ENCODE peak calls at places on chromosomes 12 and 14, in four cellular contexts. One of them, this sample, is unnamed.

GRCh38 chr12:13573698-13574321 is 377.3 kb downstream of the EMP1 start:
- DNase-seq in heart left ventricle: no peak
- DNase-seq in tibial nerve: no peak
- DNase-seq in IMR-90: peak
- DNase-seq in this sample: peak

GRCh38 chr12:40405419-40405818 is 180.6 kb downstream of the LRRK2 start:
- DNase-seq in heart left ventricle: no peak
- DNase-seq in tibial nerve: no peak
- DNase-seq in IMR-90: no peak
- DNase-seq in this sample: no peak

GRCh38 chr12:119620490-119620889 is 26.9 kb downstream of the TMEM233 start:
- DNase-seq in heart left ventricle: no peak
- DNase-seq in tibial nerve: no peak
- DNase-seq in IMR-90: no peak
- DNase-seq in this sample: no peak

GRCh38 chr12:32446306-32447119 is 47.2 kb downstream of the FGD4 start:
- DNase-seq in heart left ventricle: no peak
- DNase-seq in tibial nerve: no peak
- DNase-seq in IMR-90: no peak
- DNase-seq in this sample: no peak

GRCh38 chr12:49347307-49348237 is 884 bp downstream of the DNAJC22 start:
- DNase-seq in heart left ventricle: peak
- DNase-seq in tibial nerve: no peak
- DNase-seq in IMR-90: peak
- DNase-seq in this sample: peak

GRCh38 chr14:55103005-55103640 is 25.9 kb upstream of the LGALS3 start:
- DNase-seq in heart left ventricle: peak
- DNase-seq in tibial nerve: peak
- DNase-seq in IMR-90: peak
- DNase-seq in this sample: peak

GRCh38 chr14:67515386-67516079 is 17.6 kb upstream of the PLEKHH1 start:
- DNase-seq in heart left ventricle: no peak
- DNase-seq in tibial nerve: no peak
- DNase-seq in IMR-90: no peak
- DNase-seq in this sample: peak

GRCh38 chr12:109131522-109132050 is 15.2 kb downstream of the ACACB start:
- DNase-seq in heart left ventricle: peak
- DNase-seq in tibial nerve: no peak
- DNase-seq in IMR-90: no peak
- DNase-seq in this sample: no peak

GRCh38 chr12:68495666-68496065 is 115.0 kb upstream of the RAP1B start:
- DNase-seq in heart left ventricle: no peak
- DNase-seq in tibial nerve: no peak
- DNase-seq in IMR-90: peak
- DNase-seq in this sample: no peak

GRCh38 chr12:23049180-23049579 is 424.2 kb downstream of the ETNK1 start:
- DNase-seq in heart left ventricle: no peak
- DNase-seq in tibial nerve: no peak
- DNase-seq in IMR-90: peak
- DNase-seq in this sample: no peak

GRCh38 chr12:62834971-62835547 is 99.9 kb downstream of the PPM1H start:
- DNase-seq in heart left ventricle: no peak
- DNase-seq in tibial nerve: no peak
- DNase-seq in IMR-90: peak
- DNase-seq in this sample: no peak

GRCh38 chr12:1644523-1645438 is 15.8 kb downstream of the WNT5B start:
- DNase-seq in heart left ventricle: peak
- DNase-seq in tibial nerve: peak
- DNase-seq in IMR-90: peak
- DNase-seq in this sample: no peak

GRCh38 chr12:47216150-47216677 is 136.5 kb upstream of the AMIGO2 start:
- DNase-seq in heart left ventricle: peak
- DNase-seq in tibial nerve: no peak
- DNase-seq in IMR-90: no peak
- DNase-seq in this sample: no peak

GRCh38 chr14:64232944-64233343 is 61.2 kb downstream of the ESR2 start:
- DNase-seq in heart left ventricle: no peak
- DNase-seq in tibial nerve: no peak
- DNase-seq in IMR-90: no peak
- DNase-seq in this sample: no peak

GRCh38 chr14:64232095-64232830 is 61.9 kb downstream of the ESR2 start:
- DNase-seq in heart left ventricle: no peak
- DNase-seq in tibial nerve: peak
- DNase-seq in IMR-90: peak
- DNase-seq in this sample: peak

GRCh38 chr14:64235652-64236640 is 58.2 kb downstream of the ESR2 start:
- DNase-seq in heart left ventricle: no peak
- DNase-seq in tibial nerve: no peak
- DNase-seq in IMR-90: no peak
- DNase-seq in this sample: no peak

GRCh38 chr14:64233791-64234190 is 60.4 kb downstream of the ESR2 start:
- DNase-seq in heart left ventricle: no peak
- DNase-seq in tibial nerve: no peak
- DNase-seq in IMR-90: peak
- DNase-seq in this sample: no peak

GRCh38 chr14:64234877-64235651 is 59.1 kb downstream of the ESR2 start:
- DNase-seq in heart left ventricle: no peak
- DNase-seq in tibial nerve: no peak
- DNase-seq in IMR-90: peak
- DNase-seq in this sample: peak
- TF ChIP-seq POLR2A in heart left ventricle: no peak
- TF ChIP-seq POLR2A in tibial nerve: no peak
- TF ChIP-seq POLR2A in IMR-90: no peak
- TF ChIP-seq POLR2A in this sample: no peak

GRCh38 chr12:28568709-28569108 is 378.5 kb downstream of the CCDC91 start:
- DNase-seq in heart left ventricle: no peak
- DNase-seq in tibial nerve: no peak
- DNase-seq in IMR-90: no peak
- DNase-seq in this sample: no peak
- TF ChIP-seq POLR2A in heart left ventricle: no peak
- TF ChIP-seq POLR2A in tibial nerve: no peak
- TF ChIP-seq POLR2A in IMR-90: no peak
- TF ChIP-seq POLR2A in this sample: no peak

GRCh38 chr14:90827919-90828610 is 11.8 kb upstream of the TTC7B start:
- DNase-seq in heart left ventricle: peak
- DNase-seq in tibial nerve: peak
- DNase-seq in IMR-90: peak
- DNase-seq in this sample: peak
- TF ChIP-seq POLR2A in heart left ventricle: peak
- TF ChIP-seq POLR2A in tibial nerve: peak
- TF ChIP-seq POLR2A in IMR-90: no peak
- TF ChIP-seq POLR2A in this sample: no peak

GRCh38 chr12:56078427-56078826 is 1.5 kb upstream of the ERBB3 start:
- DNase-seq in heart left ventricle: no peak
- DNase-seq in tibial nerve: no peak
- DNase-seq in IMR-90: no peak
- DNase-seq in this sample: no peak

GRCh38 chr12:56081393-56082347 is 1.7 kb downstream of the ERBB3 start:
- DNase-seq in heart left ventricle: no peak
- DNase-seq in tibial nerve: no peak
- DNase-seq in IMR-90: no peak
- DNase-seq in this sample: no peak

GRCh38 chr12:56078931-56079728 is 835 bp upstream of the ERBB3 start:
- DNase-seq in heart left ventricle: peak
- DNase-seq in tibial nerve: peak
- DNase-seq in IMR-90: peak
- DNase-seq in this sample: peak

GRCh38 chr12:56080556-56081138 is 682 bp downstream of the ERBB3 start:
- DNase-seq in heart left ventricle: no peak
- DNase-seq in tibial nerve: no peak
- DNase-seq in IMR-90: no peak
- DNase-seq in this sample: no peak

GRCh38 chr12:56079729-56080555 is at the start of gene ERBB3:
- DNase-seq in heart left ventricle: peak
- DNase-seq in tibial nerve: peak
- DNase-seq in IMR-90: peak
- DNase-seq in this sample: peak
- TF ChIP-seq POLR2A in heart left ventricle: no peak
- TF ChIP-seq POLR2A in tibial nerve: no peak
- TF ChIP-seq POLR2A in IMR-90: no peak
- TF ChIP-seq POLR2A in this sample: no peak

GRCh38 chr14:105041841-105042765 is 21.2 kb upstream of the CDCA4 start:
- DNase-seq in heart left ventricle: no peak
- DNase-seq in tibial nerve: no peak
- DNase-seq in IMR-90: no peak
- DNase-seq in this sample: no peak
- TF ChIP-seq POLR2A in heart left ventricle: no peak
- TF ChIP-seq POLR2A in tibial nerve: no peak
- TF ChIP-seq POLR2A in IMR-90: no peak
- TF ChIP-seq POLR2A in this sample: no peak

DNA sequence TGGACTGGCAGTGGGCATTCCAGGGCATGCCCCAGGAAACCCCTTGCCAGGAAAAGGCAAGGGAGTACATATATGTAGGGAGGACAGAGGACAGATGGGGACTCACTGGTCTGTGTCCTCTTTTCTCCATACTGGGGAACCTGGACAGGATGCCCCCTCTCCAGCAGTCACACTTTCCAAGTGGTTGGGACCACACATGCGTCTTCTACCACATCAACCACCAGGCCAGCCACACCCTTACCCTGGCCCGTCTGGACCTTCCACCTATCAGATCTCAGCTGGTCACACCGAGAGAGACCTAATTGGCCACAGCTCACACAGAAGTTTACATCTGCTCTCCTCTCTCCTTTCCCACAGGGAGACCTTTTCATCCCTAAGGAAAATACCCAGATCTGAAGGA is 8.3 kb downstream of the ANKRD33 start:
- DNase-seq in heart left ventricle: no peak
- DNase-seq in tibial nerve: no peak
- DNase-seq in IMR-90: no peak
- DNase-seq in this sample: no peak
- TF ChIP-seq POLR2A in heart left ventricle: no peak
- TF ChIP-seq POLR2A in tibial nerve: no peak
- TF ChIP-seq POLR2A in IMR-90: no peak
- TF ChIP-seq POLR2A in this sample: no peak

DNA sequence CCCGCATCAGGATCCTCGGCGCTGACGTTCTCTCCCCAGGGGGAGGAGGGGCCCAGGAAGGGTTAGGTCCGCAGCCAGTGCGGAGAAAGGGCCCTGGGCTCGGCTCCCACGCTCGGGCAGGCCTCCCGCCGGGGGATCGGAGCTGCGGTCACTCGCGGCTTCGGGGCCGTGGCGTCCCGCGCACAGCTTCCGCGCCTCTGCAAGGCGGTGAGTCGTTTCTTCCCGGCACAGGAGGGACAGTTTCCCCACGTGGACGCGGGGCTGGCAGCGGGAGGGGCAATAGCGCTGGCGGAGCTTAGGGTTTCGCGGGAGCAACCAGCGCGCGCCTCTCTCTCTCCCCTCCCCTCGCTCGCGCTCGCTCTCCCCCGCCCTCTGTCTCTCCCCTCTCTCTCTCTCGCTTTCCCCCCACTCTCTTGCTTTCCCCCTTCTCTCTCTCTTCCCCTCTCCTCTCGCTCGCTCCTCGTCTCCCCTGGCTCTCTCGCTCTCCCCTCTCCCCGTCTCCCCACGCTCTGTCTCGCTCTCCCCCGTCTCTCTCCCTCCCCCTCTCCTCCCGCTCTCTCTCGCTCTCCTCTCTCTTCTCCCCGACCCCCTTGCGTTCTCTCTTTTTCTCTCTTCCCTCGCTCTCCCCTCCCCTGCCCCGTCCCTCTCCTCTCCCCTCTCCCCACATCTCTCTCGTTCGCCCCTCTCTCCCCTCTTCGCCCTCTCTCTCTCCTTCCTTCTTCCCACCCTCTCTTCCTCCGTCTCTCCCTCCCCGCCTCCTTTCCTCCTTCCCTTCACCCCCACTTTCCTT is 12.8 kb upstream of the MAP3K9 start:
- DNase-seq in heart left ventricle: peak
- DNase-seq in tibial nerve: no peak
- DNase-seq in IMR-90: peak
- DNase-seq in this sample: peak
- TF ChIP-seq POLR2A in heart left ventricle: peak
- TF ChIP-seq POLR2A in tibial nerve: no peak
- TF ChIP-seq POLR2A in IMR-90: peak
- TF ChIP-seq POLR2A in this sample: no peak

DNA sequence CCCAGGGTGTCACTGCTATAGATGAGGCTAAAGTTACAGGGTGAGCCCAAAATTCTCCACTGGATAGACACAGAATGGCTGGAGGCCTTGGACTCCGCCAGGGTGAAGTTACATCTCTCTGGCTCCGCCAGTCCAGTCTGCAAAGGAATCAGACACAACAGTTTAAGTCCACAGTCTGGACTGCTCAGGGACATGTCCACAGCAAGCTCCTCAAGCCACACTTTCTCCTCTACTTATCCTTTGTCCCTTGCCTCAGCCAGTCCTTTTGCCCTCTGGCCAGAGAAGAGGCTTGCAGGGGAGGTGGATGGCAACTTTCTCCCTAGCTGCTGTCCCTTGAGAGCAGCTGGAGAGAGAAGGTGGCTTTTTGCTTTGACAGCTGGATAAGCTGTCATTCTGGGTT is 28.0 kb downstream of the PTPRB start:
- DNase-seq in heart left ventricle: no peak
- DNase-seq in tibial nerve: no peak
- DNase-seq in IMR-90: no peak
- DNase-seq in this sample: no peak
- TF ChIP-seq POLR2A in heart left ventricle: no peak
- TF ChIP-seq POLR2A in tibial nerve: no peak
- TF ChIP-seq POLR2A in IMR-90: no peak
- TF ChIP-seq POLR2A in this sample: no peak

DNA sequence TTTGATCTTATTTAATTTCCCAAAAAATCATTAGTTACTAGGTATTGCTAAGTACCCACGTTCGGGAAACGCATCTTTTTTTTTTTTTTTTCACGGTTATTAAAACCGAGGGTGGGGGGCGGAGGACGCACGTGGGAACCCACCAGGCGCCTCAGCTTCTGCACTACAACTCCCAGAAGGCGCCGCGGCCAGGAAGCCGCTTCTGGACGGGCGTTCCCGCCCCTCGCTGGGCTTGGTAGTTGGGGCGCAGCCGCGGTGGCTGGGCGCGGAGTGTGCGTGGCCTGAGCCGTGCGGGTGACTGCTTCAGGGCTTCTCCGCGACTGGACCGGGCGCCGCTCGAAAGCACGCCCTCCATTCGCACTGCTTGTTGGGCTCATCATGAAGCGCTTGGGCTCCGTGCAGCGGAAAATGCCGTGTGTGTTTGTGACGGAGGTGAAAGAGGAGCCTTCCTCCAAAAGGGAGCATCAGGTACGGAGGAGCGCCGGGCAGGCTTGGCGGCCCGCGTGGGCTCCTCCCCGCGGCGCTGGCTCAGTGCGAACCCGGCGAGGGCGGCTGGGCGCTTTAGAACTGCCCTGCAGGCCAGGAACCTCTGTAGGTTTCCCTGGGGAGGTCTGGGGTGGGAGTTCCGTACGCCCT is 6.2 kb upstream of the C12orf50 start:
- DNase-seq in heart left ventricle: peak
- DNase-seq in tibial nerve: peak
- DNase-seq in IMR-90: peak
- DNase-seq in this sample: peak
- TF ChIP-seq POLR2A in heart left ventricle: peak
- TF ChIP-seq POLR2A in tibial nerve: peak
- TF ChIP-seq POLR2A in IMR-90: peak
- TF ChIP-seq POLR2A in this sample: peak